ENCODE peak calls at places on chromosomes 16 and 17, in seven cellular contexts. One of them, this sample, is unnamed.

GRCh38 chr17:75487351-75488070 is 27.8 kb downstream of the CASKIN2 start:
- DNase-seq in right lobe of liver: peak
- DNase-seq in transverse colon: peak
- DNase-seq in lower leg skin: no peak
- DNase-seq in stomach: no peak
- DNase-seq in A549: no peak
- DNase-seq in uterus: no peak
- DNase-seq in this sample: no peak

GRCh38 chr17:56150631-56151030 is 2.6 kb upstream of the ANKFN1 start:
- DNase-seq in right lobe of liver: no peak
- DNase-seq in transverse colon: no peak
- DNase-seq in lower leg skin: no peak
- DNase-seq in stomach: no peak
- DNase-seq in A549: no peak
- DNase-seq in uterus: no peak
- DNase-seq in this sample: no peak

GRCh38 chr16:31265329-31266245 is 5.8 kb downstream of the ITGAM start:
- DNase-seq in right lobe of liver: peak
- DNase-seq in transverse colon: no peak
- DNase-seq in lower leg skin: no peak
- DNase-seq in stomach: peak
- DNase-seq in A549: peak
- DNase-seq in uterus: no peak
- DNase-seq in this sample: no peak

GRCh38 chr17:57006040-57006439 is 28.1 kb downstream of the SCPEP1 start:
- DNase-seq in right lobe of liver: no peak
- DNase-seq in transverse colon: no peak
- DNase-seq in lower leg skin: no peak
- DNase-seq in stomach: no peak
- DNase-seq in A549: no peak
- DNase-seq in uterus: no peak
- DNase-seq in this sample: no peak

GRCh38 chr17:80780381-80781187 is 211.1 kb upstream of the CHMP6 start:
- DNase-seq in right lobe of liver: no peak
- DNase-seq in transverse colon: no peak
- DNase-seq in lower leg skin: no peak
- DNase-seq in stomach: no peak
- DNase-seq in A549: no peak
- DNase-seq in uterus: no peak
- DNase-seq in this sample: no peak

GRCh38 chr17:604719-605118 is 109.9 kb downstream of the VPS53 start:
- DNase-seq in right lobe of liver: no peak
- DNase-seq in transverse colon: no peak
- DNase-seq in lower leg skin: no peak
- DNase-seq in stomach: no peak
- DNase-seq in A549: no peak
- DNase-seq in uterus: no peak
- DNase-seq in this sample: no peak

GRCh38 chr16:89667633-89668032 is 10.0 kb downstream of the SPATA33 start:
- DNase-seq in right lobe of liver: no peak
- DNase-seq in transverse colon: no peak
- DNase-seq in lower leg skin: no peak
- DNase-seq in stomach: no peak
- DNase-seq in A549: no peak
- DNase-seq in uterus: no peak
- DNase-seq in this sample: no peak

GRCh38 chr17:20926532-20926931 is 116.3 kb downstream of the USP22 start:
- DNase-seq in right lobe of liver: no peak
- DNase-seq in transverse colon: no peak
- DNase-seq in lower leg skin: no peak
- DNase-seq in stomach: no peak
- DNase-seq in A549: no peak
- DNase-seq in uterus: no peak
- DNase-seq in this sample: no peak

GRCh38 chr17:67198131-67198530 is 46.9 kb downstream of the HELZ start:
- DNase-seq in right lobe of liver: no peak
- DNase-seq in transverse colon: no peak
- DNase-seq in lower leg skin: no peak
- DNase-seq in stomach: no peak
- DNase-seq in A549: no peak
- DNase-seq in uterus: no peak
- DNase-seq in this sample: no peak

GRCh38 chr16:22948058-22948602 is 134.2 kb downstream of the HS3ST2 start:
- DNase-seq in right lobe of liver: peak
- DNase-seq in transverse colon: no peak
- DNase-seq in lower leg skin: no peak
- DNase-seq in stomach: no peak
- DNase-seq in A549: no peak
- DNase-seq in uterus: peak
- DNase-seq in this sample: no peak

GRCh38 chr17:32007463-32008298 is 498 bp downstream of the LRRC37B start:
- DNase-seq in right lobe of liver: peak
- DNase-seq in transverse colon: peak
- DNase-seq in lower leg skin: no peak
- DNase-seq in stomach: no peak
- DNase-seq in A549: peak
- DNase-seq in uterus: peak
- DNase-seq in this sample: no peak

GRCh38 chr16:4944333-4945281 is 7.7 kb upstream of the PPL start:
- DNase-seq in right lobe of liver: peak
- DNase-seq in transverse colon: peak
- DNase-seq in lower leg skin: peak
- DNase-seq in stomach: peak
- DNase-seq in A549: peak
- DNase-seq in uterus: peak
- DNase-seq in this sample: peak

GRCh38 chr17:68360198-68360597 is 68.9 kb downstream of the ARSG start:
- DNase-seq in right lobe of liver: no peak
- DNase-seq in transverse colon: no peak
- DNase-seq in lower leg skin: no peak
- DNase-seq in stomach: no peak
- DNase-seq in A549: no peak
- DNase-seq in uterus: no peak
- DNase-seq in this sample: no peak

GRCh38 chr16:57585051-57585687 is 42.7 kb downstream of the ADGRG5 start:
- DNase-seq in right lobe of liver: no peak
- DNase-seq in transverse colon: no peak
- DNase-seq in lower leg skin: no peak
- DNase-seq in stomach: no peak
- DNase-seq in A549: no peak
- DNase-seq in uterus: no peak
- DNase-seq in this sample: no peak

GRCh38 chr17:43701318-43701743 is 39.6 kb upstream of the MEOX1 start:
- DNase-seq in right lobe of liver: no peak
- DNase-seq in transverse colon: peak
- DNase-seq in lower leg skin: no peak
- DNase-seq in stomach: no peak
- DNase-seq in A549: no peak
- DNase-seq in uterus: no peak
- DNase-seq in this sample: no peak

GRCh38 chr17:74935048-74935447 is 650 bp upstream of the OTOP3 start:
- DNase-seq in right lobe of liver: no peak
- DNase-seq in transverse colon: no peak
- DNase-seq in lower leg skin: no peak
- DNase-seq in stomach: no peak
- DNase-seq in A549: no peak
- DNase-seq in uterus: no peak
- DNase-seq in this sample: no peak

GRCh38 chr17:1629647-1630310 is 1.1 kb upstream of the SLC43A2 start:
- DNase-seq in right lobe of liver: peak
- DNase-seq in transverse colon: peak
- DNase-seq in lower leg skin: no peak
- DNase-seq in stomach: peak
- DNase-seq in A549: peak
- DNase-seq in uterus: no peak
- DNase-seq in this sample: no peak

GRCh38 chr17:40727447-40728231 is 24.1 kb upstream of the KRT24 start:
- DNase-seq in right lobe of liver: no peak
- DNase-seq in transverse colon: no peak
- DNase-seq in lower leg skin: no peak
- DNase-seq in stomach: no peak
- DNase-seq in A549: no peak
- DNase-seq in uterus: no peak
- DNase-seq in this sample: no peak

GRCh38 chr17:34252138-34252889 is 2.8 kb upstream of the CCL2 start:
- DNase-seq in right lobe of liver: peak
- DNase-seq in transverse colon: peak
- DNase-seq in lower leg skin: peak
- DNase-seq in stomach: peak
- DNase-seq in A549: peak
- DNase-seq in uterus: peak
- DNase-seq in this sample: peak

GRCh38 chr16:85286970-85287814 is 174.9 kb upstream of the CIBAR2 start:
- DNase-seq in right lobe of liver: no peak
- DNase-seq in transverse colon: no peak
- DNase-seq in lower leg skin: peak
- DNase-seq in stomach: no peak
- DNase-seq in A549: no peak
- DNase-seq in uterus: no peak
- DNase-seq in this sample: no peak

GRCh38 chr16:77223184-77223583 is 24.0 kb downstream of the SYCE1L start:
- DNase-seq in right lobe of liver: no peak
- DNase-seq in transverse colon: no peak
- DNase-seq in lower leg skin: no peak
- DNase-seq in stomach: no peak
- DNase-seq in A549: peak
- DNase-seq in uterus: no peak
- DNase-seq in this sample: no peak

GRCh38 chr17:60077672-60078519 is 825 bp downstream of the HEATR6 start:
- DNase-seq in right lobe of liver: no peak
- DNase-seq in transverse colon: no peak
- DNase-seq in lower leg skin: no peak
- DNase-seq in stomach: no peak
- DNase-seq in A549: no peak
- DNase-seq in uterus: no peak
- DNase-seq in this sample: no peak
- TF ChIP-seq POLR2A in right lobe of liver: no peak
- TF ChIP-seq POLR2A in transverse colon: no peak
- TF ChIP-seq POLR2A in lower leg skin: no peak
- TF ChIP-seq POLR2A in stomach: no peak
- TF ChIP-seq POLR2A in A549: no peak
- TF ChIP-seq POLR2A in uterus: no peak
- TF ChIP-seq POLR2A in this sample: no peak

GRCh38 chr16:11380836-11381235 is 35.6 kb downstream of the RMI2 start:
- DNase-seq in right lobe of liver: no peak
- DNase-seq in transverse colon: no peak
- DNase-seq in lower leg skin: no peak
- DNase-seq in stomach: no peak
- DNase-seq in A549: no peak
- DNase-seq in uterus: no peak
- DNase-seq in this sample: no peak
- TF ChIP-seq CTCF in right lobe of liver: no peak
- TF ChIP-seq CTCF in transverse colon: no peak
- TF ChIP-seq CTCF in lower leg skin: no peak
- TF ChIP-seq CTCF in stomach: no peak
- TF ChIP-seq CTCF in A549: no peak
- TF ChIP-seq CTCF in uterus: no peak
- TF ChIP-seq CTCF in this sample: no peak

DNA sequence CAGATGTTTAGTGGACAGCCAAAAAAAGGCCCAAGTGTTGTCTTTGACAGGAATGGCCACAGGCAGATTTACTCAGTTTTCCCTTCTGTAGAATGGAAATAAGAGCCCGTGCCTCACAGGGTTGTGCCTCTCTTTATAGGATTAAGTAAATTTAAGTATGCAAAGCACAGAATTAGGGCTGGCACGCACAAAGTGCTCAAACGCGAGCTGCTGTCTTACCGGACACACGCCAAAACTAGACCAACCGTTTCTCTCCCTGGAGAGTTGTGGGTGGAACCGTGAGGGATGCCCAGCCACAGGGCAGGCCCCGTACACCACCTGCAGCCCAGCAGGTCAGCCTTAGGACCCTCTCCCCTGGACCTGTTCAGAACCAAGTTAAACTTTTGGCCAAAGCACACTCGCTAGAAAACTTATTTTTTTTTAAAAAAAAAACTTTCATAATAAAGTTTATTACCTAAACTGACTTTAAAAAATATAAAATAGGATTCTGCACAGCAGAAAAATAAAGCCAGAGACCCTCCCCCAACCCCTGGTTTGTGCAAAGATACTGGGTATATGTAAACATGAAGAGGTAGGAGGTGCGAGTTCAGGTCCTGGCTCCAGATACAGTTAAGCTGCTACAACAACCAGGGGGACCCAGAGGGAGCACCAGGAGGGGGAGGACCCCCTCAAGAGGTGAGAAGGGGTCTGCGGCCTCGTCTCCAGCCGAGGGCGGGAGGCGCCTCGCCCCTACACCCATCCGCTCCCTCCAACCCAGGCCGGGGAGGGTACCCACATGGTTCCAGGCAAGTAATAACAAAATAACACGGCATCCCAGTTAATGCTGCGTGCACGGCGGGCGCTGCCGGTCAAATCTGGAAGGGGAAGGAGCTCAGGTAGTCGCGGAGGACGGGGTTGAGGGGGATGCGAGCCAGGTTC is 1.8 kb downstream of the SOCS1 start:
- DNase-seq in right lobe of liver: no peak
- DNase-seq in transverse colon: no peak
- DNase-seq in lower leg skin: no peak
- DNase-seq in stomach: no peak
- DNase-seq in A549: no peak
- DNase-seq in uterus: peak
- DNase-seq in this sample: no peak
- TF ChIP-seq POLR2A in right lobe of liver: no peak
- TF ChIP-seq POLR2A in transverse colon: no peak
- TF ChIP-seq POLR2A in lower leg skin: no peak
- TF ChIP-seq POLR2A in stomach: no peak
- TF ChIP-seq POLR2A in A549: no peak
- TF ChIP-seq POLR2A in uterus: no peak
- TF ChIP-seq POLR2A in this sample: no peak

GRCh38 chr17:61556224-61557188 is 34.5 kb downstream of the NACA2 start:
- DNase-seq in right lobe of liver: no peak
- DNase-seq in transverse colon: no peak
- DNase-seq in lower leg skin: no peak
- DNase-seq in stomach: no peak
- DNase-seq in A549: no peak
- DNase-seq in uterus: no peak
- DNase-seq in this sample: no peak
- TF ChIP-seq CTCF in right lobe of liver: no peak
- TF ChIP-seq CTCF in transverse colon: no peak
- TF ChIP-seq CTCF in lower leg skin: no peak
- TF ChIP-seq CTCF in stomach: no peak
- TF ChIP-seq CTCF in A549: no peak
- TF ChIP-seq CTCF in uterus: no peak
- TF ChIP-seq CTCF in this sample: no peak

DNA sequence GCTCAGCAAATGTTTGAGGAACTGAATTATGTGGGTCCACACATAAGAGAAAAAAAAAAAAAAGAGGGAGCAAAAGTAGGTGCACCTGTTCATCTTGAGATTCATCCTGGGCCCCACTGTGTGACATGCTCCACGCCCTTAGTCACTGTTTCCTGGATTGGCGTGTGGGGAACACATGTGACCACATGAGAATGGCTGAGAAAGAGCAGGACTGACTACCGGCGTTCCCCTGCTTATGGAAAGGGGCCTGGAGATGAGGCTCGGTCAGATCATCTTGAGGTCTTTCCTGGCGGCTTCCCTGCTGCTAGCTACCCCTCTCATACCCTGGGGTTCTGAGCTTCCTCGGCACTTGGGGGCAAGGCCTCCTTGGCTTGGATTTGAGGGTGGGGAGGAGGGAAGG is 3.9 kb downstream of the DEXI start:
- DNase-seq in right lobe of liver: no peak
- DNase-seq in transverse colon: no peak
- DNase-seq in lower leg skin: no peak
- DNase-seq in stomach: no peak
- DNase-seq in A549: no peak
- DNase-seq in uterus: no peak
- DNase-seq in this sample: no peak
- TF ChIP-seq POLR2A in right lobe of liver: no peak
- TF ChIP-seq POLR2A in transverse colon: no peak
- TF ChIP-seq POLR2A in lower leg skin: no peak
- TF ChIP-seq POLR2A in stomach: no peak
- TF ChIP-seq POLR2A in A549: no peak
- TF ChIP-seq POLR2A in uterus: no peak
- TF ChIP-seq POLR2A in this sample: no peak

GRCh38 chr17:45719335-45720071 is 64.6 kb upstream of the CRHR1 start:
- DNase-seq in right lobe of liver: no peak
- DNase-seq in transverse colon: no peak
- DNase-seq in lower leg skin: peak
- DNase-seq in stomach: no peak
- DNase-seq in A549: peak
- DNase-seq in uterus: no peak
- DNase-seq in this sample: no peak
- TF ChIP-seq CTCF in right lobe of liver: peak
- TF ChIP-seq CTCF in transverse colon: no peak
- TF ChIP-seq CTCF in lower leg skin: peak
- TF ChIP-seq CTCF in stomach: no peak
- TF ChIP-seq CTCF in A549: peak
- TF ChIP-seq CTCF in uterus: no peak
- TF ChIP-seq CTCF in this sample: no peak

This sample was measured in ovary.